ENCODE peak calls at places on chromosomes 5 and 9, in four cellular contexts. One of them, this sample, is unnamed.

GRCh38 chr9:98575379-98576346 is 133.1 kb downstream of the GABBR2 start:
- DNase-seq in RWPE1: peak
- DNase-seq in A673: no peak
- DNase-seq in CD8-positive, alpha-beta T cell: no peak
- DNase-seq in this sample: no peak

GRCh38 chr5:177332896-177333260 is 18.6 kb downstream of the LMAN2 start:
- DNase-seq in RWPE1: no peak
- DNase-seq in A673: no peak
- DNase-seq in CD8-positive, alpha-beta T cell: no peak
- DNase-seq in this sample: no peak

GRCh38 chr5:64637837-64638443 is 52.4 kb upstream of the SHISAL2B start:
- DNase-seq in RWPE1: no peak
- DNase-seq in A673: peak
- DNase-seq in CD8-positive, alpha-beta T cell: no peak
- DNase-seq in this sample: no peak

GRCh38 chr5:149618581-149619248 is 37.4 kb downstream of the ARHGEF37 start:
- DNase-seq in RWPE1: peak
- DNase-seq in A673: peak
- DNase-seq in CD8-positive, alpha-beta T cell: no peak
- DNase-seq in this sample: no peak

GRCh38 chr5:36238896-36239295 is 2.8 kb downstream of the NADK2 start:
- DNase-seq in RWPE1: no peak
- DNase-seq in A673: no peak
- DNase-seq in CD8-positive, alpha-beta T cell: no peak
- DNase-seq in this sample: no peak

GRCh38 chr5:18394154-18394804 is 760.0 kb downstream of the TAF11L14 start:
- DNase-seq in RWPE1: peak
- DNase-seq in A673: peak
- DNase-seq in CD8-positive, alpha-beta T cell: peak
- DNase-seq in this sample: no peak

GRCh38 chr5:123116063-123116462 is 27.0 kb downstream of the PRDM6 start:
- DNase-seq in RWPE1: no peak
- DNase-seq in A673: no peak
- DNase-seq in CD8-positive, alpha-beta T cell: no peak
- DNase-seq in this sample: no peak

GRCh38 chr9:35835216-35835604 is 6.2 kb downstream of the TMEM8B start:
- DNase-seq in RWPE1: no peak
- DNase-seq in A673: no peak
- DNase-seq in CD8-positive, alpha-beta T cell: no peak
- DNase-seq in this sample: no peak

GRCh38 chr5:102891175-102891574 is 136.1 kb downstream of the PAM start:
- DNase-seq in RWPE1: no peak
- DNase-seq in A673: no peak
- DNase-seq in CD8-positive, alpha-beta T cell: no peak
- DNase-seq in this sample: no peak

GRCh38 chr9:99368341-99369326 is 146.6 kb downstream of the SEC61B start:
- DNase-seq in RWPE1: no peak
- DNase-seq in A673: peak
- DNase-seq in CD8-positive, alpha-beta T cell: no peak
- DNase-seq in this sample: no peak

GRCh38 chr5:111194053-111194452 is 30.1 kb upstream of the CAMK4 start:
- DNase-seq in RWPE1: no peak
- DNase-seq in A673: no peak
- DNase-seq in CD8-positive, alpha-beta T cell: no peak
- DNase-seq in this sample: no peak

GRCh38 chr9:125761685-125762084 is 14.5 kb downstream of the PBX3 start:
- DNase-seq in RWPE1: no peak
- DNase-seq in A673: no peak
- DNase-seq in CD8-positive, alpha-beta T cell: no peak
- DNase-seq in this sample: no peak

GRCh38 chr9:137837345-137838278 is 40.0 kb upstream of the CACNA1B start:
- DNase-seq in RWPE1: no peak
- DNase-seq in A673: no peak
- DNase-seq in CD8-positive, alpha-beta T cell: no peak
- DNase-seq in this sample: no peak

GRCh38 chr5:169094586-169095409 is 206.1 kb downstream of the SLIT3 start:
- DNase-seq in RWPE1: no peak
- DNase-seq in A673: no peak
- DNase-seq in CD8-positive, alpha-beta T cell: no peak
- DNase-seq in this sample: no peak

GRCh38 chr5:53481354-53481886 is 991 bp downstream of the FST start:
- DNase-seq in RWPE1: no peak
- DNase-seq in A673: no peak
- DNase-seq in CD8-positive, alpha-beta T cell: no peak
- DNase-seq in this sample: no peak

GRCh38 chr5:143014017-143014651 is 244.0 kb downstream of the ARHGAP26 start:
- DNase-seq in RWPE1: no peak
- DNase-seq in A673: peak
- DNase-seq in CD8-positive, alpha-beta T cell: peak
- DNase-seq in this sample: no peak

GRCh38 chr9:136470356-136470755 is 12.5 kb downstream of the SEC16A start:
- DNase-seq in RWPE1: no peak
- DNase-seq in A673: no peak
- DNase-seq in CD8-positive, alpha-beta T cell: no peak
- DNase-seq in this sample: no peak

GRCh38 chr5:72556351-72557146 is 49.3 kb upstream of the ZNF366 start:
- DNase-seq in RWPE1: no peak
- DNase-seq in A673: peak
- DNase-seq in CD8-positive, alpha-beta T cell: peak
- DNase-seq in this sample: no peak

GRCh38 chr9:83976372-83976771 is 3.6 kb downstream of the HNRNPK start:
- DNase-seq in RWPE1: no peak
- DNase-seq in A673: peak
- DNase-seq in CD8-positive, alpha-beta T cell: no peak
- DNase-seq in this sample: no peak

GRCh38 chr5:32651089-32651488 is 60.0 kb upstream of the NPR3 start:
- DNase-seq in RWPE1: no peak
- DNase-seq in A673: no peak
- DNase-seq in CD8-positive, alpha-beta T cell: no peak
- DNase-seq in this sample: no peak

GRCh38 chr5:134561871-134562296 is 36.4 kb downstream of the JADE2 start:
- DNase-seq in RWPE1: no peak
- DNase-seq in A673: peak
- DNase-seq in CD8-positive, alpha-beta T cell: no peak
- DNase-seq in this sample: no peak

GRCh38 chr9:26650325-26650724 is 242.3 kb downstream of the CAAP1 start:
- DNase-seq in RWPE1: no peak
- DNase-seq in A673: peak
- DNase-seq in CD8-positive, alpha-beta T cell: no peak
- DNase-seq in this sample: no peak

GRCh38 chr5:172007153-172007794 is 836 bp upstream of the FBXW11 start:
- DNase-seq in RWPE1: no peak
- DNase-seq in A673: no peak
- DNase-seq in CD8-positive, alpha-beta T cell: peak
- DNase-seq in this sample: no peak

GRCh38 chr5:172008689-172009141 is 2.3 kb upstream of the FBXW11 start:
- DNase-seq in RWPE1: no peak
- DNase-seq in A673: no peak
- DNase-seq in CD8-positive, alpha-beta T cell: no peak
- DNase-seq in this sample: no peak

GRCh38 chr5:172009536-172010270 is 3.3 kb upstream of the FBXW11 start:
- DNase-seq in RWPE1: no peak
- DNase-seq in A673: no peak
- DNase-seq in CD8-positive, alpha-beta T cell: no peak
- DNase-seq in this sample: no peak

GRCh38 chr5:172007795-172008465 is 1.5 kb upstream of the FBXW11 start:
- DNase-seq in RWPE1: peak
- DNase-seq in A673: no peak
- DNase-seq in CD8-positive, alpha-beta T cell: no peak
- DNase-seq in this sample: no peak

GRCh38 chr5:172010278-172010677 is 3.8 kb upstream of the FBXW11 start:
- DNase-seq in RWPE1: no peak
- DNase-seq in A673: peak
- DNase-seq in CD8-positive, alpha-beta T cell: no peak
- DNase-seq in this sample: no peak
- TF ChIP-seq CTCF in RWPE1: no peak
- TF ChIP-seq CTCF in A673: peak
- TF ChIP-seq CTCF in CD8-positive, alpha-beta T cell: no peak
- TF ChIP-seq CTCF in this sample: no peak

DNA sequence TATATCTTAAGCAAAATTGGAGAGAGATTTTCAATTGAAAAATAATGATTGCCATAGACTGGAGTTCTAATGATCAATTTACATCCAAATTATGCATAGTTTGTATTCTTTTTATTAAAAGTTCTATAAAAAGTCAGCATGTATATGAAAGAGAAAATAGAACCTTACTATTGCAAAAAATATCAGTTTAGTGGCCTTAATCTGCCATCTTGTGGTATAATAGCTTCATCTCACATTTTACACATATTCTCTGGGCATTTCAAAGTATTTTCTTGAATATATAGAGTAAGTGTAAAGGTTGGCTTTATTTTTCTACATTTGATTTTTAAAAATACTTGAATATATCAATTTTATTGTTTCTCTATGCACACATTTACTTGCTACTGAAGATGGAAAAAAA is 1858.6 kb upstream of the CDH9 start:
- DNase-seq in RWPE1: peak
- DNase-seq in A673: peak
- DNase-seq in CD8-positive, alpha-beta T cell: no peak
- DNase-seq in this sample: no peak
- TF ChIP-seq CTCF in RWPE1: peak
- TF ChIP-seq CTCF in A673: peak
- TF ChIP-seq CTCF in CD8-positive, alpha-beta T cell: no peak
- TF ChIP-seq CTCF in this sample: no peak

GRCh38 chr5:45643051-45643450 is 53.1 kb downstream of the HCN1 start:
- DNase-seq in RWPE1: no peak
- DNase-seq in A673: no peak
- DNase-seq in CD8-positive, alpha-beta T cell: no peak
- DNase-seq in this sample: no peak

GRCh38 chr5:45642370-45642769 is 53.8 kb downstream of the HCN1 start:
- DNase-seq in RWPE1: no peak
- DNase-seq in A673: no peak
- DNase-seq in CD8-positive, alpha-beta T cell: no peak
- DNase-seq in this sample: no peak

DNA sequence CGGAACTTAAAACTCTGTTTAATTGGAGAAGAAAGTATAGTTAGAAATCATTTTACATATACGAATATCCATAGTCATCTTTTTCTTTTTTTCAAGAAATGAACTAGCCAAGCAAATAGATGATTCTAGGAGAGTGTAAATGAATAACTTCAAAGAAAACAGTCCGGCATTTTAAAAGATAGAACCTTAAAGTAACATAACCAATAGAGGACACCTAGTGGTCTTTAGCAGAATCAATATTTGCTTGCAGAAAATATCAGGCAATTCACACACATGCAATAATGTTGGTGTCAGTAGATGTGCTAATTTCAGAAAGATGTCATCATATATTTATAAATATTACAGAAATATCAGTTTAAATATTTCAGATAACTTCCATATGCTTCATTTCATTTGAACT is 57.1 kb downstream of the HCN1 start:
- DNase-seq in RWPE1: peak
- DNase-seq in A673: peak
- DNase-seq in CD8-positive, alpha-beta T cell: no peak
- DNase-seq in this sample: no peak
- TF ChIP-seq CTCF in RWPE1: peak
- TF ChIP-seq CTCF in A673: peak
- TF ChIP-seq CTCF in CD8-positive, alpha-beta T cell: no peak
- TF ChIP-seq CTCF in this sample: no peak

DNA sequence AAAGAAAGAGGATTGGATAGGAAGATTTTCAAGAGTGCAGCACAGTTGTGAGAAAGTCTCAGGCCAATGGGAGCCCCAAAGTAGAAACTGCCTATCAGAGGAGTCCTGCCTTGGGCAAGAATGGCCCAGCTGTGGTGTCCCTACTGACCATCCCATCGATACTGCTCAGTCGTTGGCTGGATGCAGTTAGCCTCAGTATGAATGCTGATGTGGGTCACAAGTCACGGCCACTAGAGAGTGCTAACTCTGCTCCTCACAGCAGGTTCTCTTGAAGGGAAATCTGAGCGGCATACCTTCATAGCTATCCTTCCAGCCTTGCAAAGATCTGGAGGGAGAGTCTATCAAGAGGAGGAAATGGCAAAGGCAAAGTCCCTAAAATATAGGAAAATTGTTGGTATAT is 11.6 kb upstream of the CETN3 start:
- DNase-seq in RWPE1: no peak
- DNase-seq in A673: no peak
- DNase-seq in CD8-positive, alpha-beta T cell: no peak
- DNase-seq in this sample: no peak
- TF ChIP-seq CTCF in RWPE1: peak
- TF ChIP-seq CTCF in A673: no peak
- TF ChIP-seq CTCF in CD8-positive, alpha-beta T cell: no peak
- TF ChIP-seq CTCF in this sample: no peak

GRCh38 chr9:120873512-120873911 is 3.5 kb downstream of the PHF19 start:
- DNase-seq in RWPE1: peak
- DNase-seq in A673: no peak
- DNase-seq in CD8-positive, alpha-beta T cell: no peak
- DNase-seq in this sample: no peak
- TF ChIP-seq CTCF in RWPE1: no peak
- TF ChIP-seq CTCF in A673: no peak
- TF ChIP-seq CTCF in CD8-positive, alpha-beta T cell: no peak
- TF ChIP-seq CTCF in this sample: no peak

GRCh38 chr9:95572370-95573151 is 55.8 kb upstream of the PTCH1 start:
- DNase-seq in RWPE1: no peak
- DNase-seq in A673: peak
- DNase-seq in CD8-positive, alpha-beta T cell: no peak
- DNase-seq in this sample: no peak

GRCh38 chr9:95573463-95573862 is 56.7 kb upstream of the PTCH1 start:
- DNase-seq in RWPE1: no peak
- DNase-seq in A673: no peak
- DNase-seq in CD8-positive, alpha-beta T cell: no peak
- DNase-seq in this sample: no peak

GRCh38 chr9:95575796-95576195 is 59.0 kb upstream of the PTCH1 start:
- DNase-seq in RWPE1: no peak
- DNase-seq in A673: no peak
- DNase-seq in CD8-positive, alpha-beta T cell: no peak
- DNase-seq in this sample: no peak

GRCh38 chr9:95574866-95575553 is 58.2 kb upstream of the PTCH1 start:
- DNase-seq in RWPE1: no peak
- DNase-seq in A673: no peak
- DNase-seq in CD8-positive, alpha-beta T cell: no peak
- DNase-seq in this sample: no peak

DNA sequence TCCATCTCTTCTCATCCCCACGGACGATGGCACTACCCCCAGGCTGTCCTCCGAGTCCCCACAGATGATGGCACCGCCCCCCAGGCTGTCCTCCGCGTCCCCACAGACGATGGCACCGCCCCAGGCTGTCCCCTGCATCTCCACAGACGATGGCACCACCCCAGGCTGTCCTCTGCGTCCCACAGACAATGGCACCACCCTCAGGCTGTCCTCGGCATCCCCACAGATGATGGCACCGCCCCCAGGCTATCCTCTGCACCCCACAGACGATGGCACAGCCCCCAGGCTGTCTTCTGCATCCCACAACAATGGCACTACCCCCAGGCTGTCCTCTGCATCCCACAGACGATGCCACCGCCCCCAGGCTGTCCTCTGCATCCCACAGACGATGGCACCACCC is 57.4 kb upstream of the PTCH1 start:
- DNase-seq in RWPE1: no peak
- DNase-seq in A673: peak
- DNase-seq in CD8-positive, alpha-beta T cell: peak
- DNase-seq in this sample: no peak
- TF ChIP-seq CTCF in RWPE1: no peak
- TF ChIP-seq CTCF in A673: peak
- TF ChIP-seq CTCF in CD8-positive, alpha-beta T cell: no peak
- TF ChIP-seq CTCF in this sample: no peak